ENCODE peak calls at places on chromosomes 6 and 20, in eight cellular contexts. C is thoracic aorta, J is heart left ventricle, W is prostate gland, B is trophoblast cell, M is tibial artery, T is A549, O is heart right ventricle. L is an unnamed sample. For H3K9me3 and H3K4me1, the result is how much of the 10 kb centered on the place peaks cover.

GRCh38 chr6:163438940-163439335 is 24.4 kb downstream of the QKI start:
- DNase-seq in C (no peak), J (peak), W (no peak), B (no peak), M (no peak), T (no peak), O (peak), L (no peak)

GRCh38 chr6:3939964-3940363 is 90.8 kb downstream of the FAM50B start:
- DNase-seq in C (no peak), J (no peak), W (no peak), B (peak), M (no peak), T (no peak), O (no peak), L (no peak)

GRCh38 chr20:25221592-25222460 is 26.1 kb upstream of the PYGB start:
- DNase-seq in C (no peak), J (peak), W (no peak), B (no peak), M (peak), T (no peak), O (peak), L (no peak)

GRCh38 chr6:12280901-12281300 is 9.3 kb upstream of the EDN1 start:
- DNase-seq in C (no peak), J (no peak), W (no peak), B (peak), M (no peak), T (no peak), O (no peak), L (no peak)

GRCh38 chr6:12238191-12238590 is 52.0 kb upstream of the EDN1 start:
- DNase-seq in C (no peak), J (no peak), W (no peak), B (no peak), M (no peak), T (no peak), O (no peak), L (no peak)

GRCh38 chr6:130033999-130034814 is 15.8 kb downstream of the L3MBTL3 start:
- DNase-seq in C (no peak), J (no peak), W (no peak), B (peak), M (no peak), T (no peak), O (no peak), L (no peak)

GRCh38 chr20:13868331-13868730 is 83.5 kb downstream of the NDUFAF5 start:
- DNase-seq in C (no peak), J (no peak), W (no peak), B (no peak), M (peak), T (peak), O (no peak), L (no peak)

GRCh38 chr20:48897298-48898044 is 24.0 kb upstream of the ARFGEF2 start:
- DNase-seq in C (no peak), J (no peak), W (no peak), B (peak), M (peak), T (peak), O (no peak), L (no peak)

GRCh38 chr6:77383026-77383425 is 80.3 kb downstream of the HTR1B start:
- DNase-seq in C (no peak), J (no peak), W (no peak), B (no peak), M (no peak), T (no peak), O (no peak), L (no peak)

GRCh38 chr6:134148566-134148965 is 96.1 kb upstream of the SLC2A12 start:
- DNase-seq in C (no peak), J (no peak), W (no peak), B (no peak), M (no peak), T (no peak), O (no peak), L (no peak)

GRCh38 chr6:73139681-73140080 is 85.6 kb downstream of the KHDC1L start:
- DNase-seq in C (no peak), J (no peak), W (no peak), B (no peak), M (no peak), T (no peak), O (no peak), L (no peak)

GRCh38 chr6:89997456-89998445 is 103.5 kb downstream of the GJA10 start:
- DNase-seq in C (no peak), J (no peak), W (peak), B (no peak), M (peak), T (no peak), O (no peak), L (no peak)

GRCh38 chr6:84623956-84624680 is 140.3 kb downstream of the TBX18 start:
- DNase-seq in C (no peak), J (peak), W (no peak), B (no peak), M (no peak), T (no peak), O (peak), L (no peak)

GRCh38 chr20:33791959-33792597 is 19.1 kb upstream of the CHMP4B start:
- DNase-seq in C (no peak), J (no peak), W (no peak), B (no peak), M (no peak), T (peak), O (peak), L (peak)

GRCh38 chr20:53804920-53805894 is 211.6 kb upstream of the ZNF217 start:
- DNase-seq in C (no peak), J (no peak), W (no peak), B (no peak), M (no peak), T (peak), O (no peak), L (no peak)

GRCh38 chr6:27359231-27359630 is 29.3 kb upstream of the ZNF391 start:
- DNase-seq in C (no peak), J (no peak), W (no peak), B (peak), M (no peak), T (no peak), O (no peak), L (no peak)

GRCh38 chr6:27352850-27353249 is 35.7 kb upstream of the ZNF391 start:
- DNase-seq in C (no peak), J (no peak), W (no peak), B (no peak), M (no peak), T (no peak), O (no peak), L (no peak)

DNA sequence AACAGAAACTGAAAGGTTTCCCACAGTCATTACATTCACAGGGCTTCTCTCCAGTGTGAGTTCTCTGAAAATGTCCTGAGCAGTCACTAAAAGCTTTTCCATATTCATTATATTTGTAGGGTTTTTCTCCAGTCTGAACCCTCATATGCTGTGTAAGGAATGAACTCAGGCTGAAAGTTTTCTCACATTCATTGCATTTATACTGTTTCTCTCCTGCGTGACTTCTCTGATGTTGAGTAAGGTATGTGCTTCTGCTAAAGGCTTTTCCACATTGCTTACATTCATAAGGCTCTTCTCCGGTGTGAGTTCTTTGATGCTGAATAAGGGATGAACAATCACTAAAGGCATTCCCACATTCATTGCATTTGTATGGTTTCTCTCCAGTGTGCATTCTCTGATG is 29.8 kb upstream of the ZNF391 start:
- DNase-seq in C (no peak), J (no peak), W (no peak), B (peak), M (no peak), T (no peak), O (no peak), L (no peak)
- H3K9me3 ChIP-seq in C (under half), J (half or more), W (under half), B (under half), M (under half), T (under half), O (half or more), L (under half)

GRCh38 chr20:59118855-59119254 is 44.8 kb upstream of the ZNF831 start:
- DNase-seq in C (no peak), J (no peak), W (no peak), B (no peak), M (no peak), T (no peak), O (no peak), L (no peak)
- H3K4me1 ChIP-seq in C (under half), J (under half), W (under half), B (under half), M (under half), T (under half), O (under half), L (half or more)

GRCh38 chr6:170093276-170093657 is 197.6 kb downstream of the DLL1 start:
- DNase-seq in C (no peak), J (no peak), W (no peak), B (no peak), M (peak), T (no peak), O (no peak), L (no peak)
- H3K9me3 ChIP-seq in C (under half), J (under half), W (under half), B (under half), M (under half), T (under half), O (under half), L (under half)

DNA sequence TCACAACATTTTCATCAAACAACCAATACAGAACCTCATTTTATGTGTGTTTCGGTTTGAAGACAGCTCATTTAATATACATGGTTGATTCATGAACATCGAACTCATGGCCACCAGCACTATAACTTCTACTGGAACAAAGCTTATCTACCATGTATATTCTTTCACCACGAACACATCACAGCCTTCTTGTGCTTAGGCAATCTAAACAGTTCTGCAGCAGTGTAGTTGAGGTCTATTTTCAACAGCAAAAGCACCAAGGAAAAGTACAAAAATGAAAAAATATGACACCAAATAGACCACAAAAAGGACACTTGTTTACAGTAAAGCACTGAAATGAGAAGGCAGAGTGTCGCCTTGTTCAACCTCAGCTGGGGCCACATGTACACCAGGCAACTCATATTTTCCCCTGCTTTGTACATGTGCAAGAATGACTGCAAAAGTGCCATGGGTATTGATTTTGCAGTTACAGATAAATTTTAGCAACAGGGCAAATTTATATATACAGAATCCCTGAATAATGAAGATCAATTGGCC is 25.8 kb upstream of the KCNK5 start:
- DNase-seq in C (no peak), J (no peak), W (no peak), B (no peak), M (no peak), T (no peak), O (no peak), L (no peak)
- H3K4me1 ChIP-seq in C (under half), J (under half), W (under half), B (under half), M (under half), T (under half), O (under half), L (under half)

GRCh38 chr6:168778201-168778600 is 337.2 kb downstream of the SMOC2 start:
- DNase-seq in C (no peak), J (peak), W (no peak), B (no peak), M (peak), T (no peak), O (peak), L (no peak)

GRCh38 chr6:168774381-168774780 is 333.4 kb downstream of the SMOC2 start:
- DNase-seq in C (no peak), J (no peak), W (no peak), B (no peak), M (no peak), T (no peak), O (no peak), L (no peak)

GRCh38 chr6:168773788-168774187 is 332.8 kb downstream of the SMOC2 start:
- DNase-seq in C (no peak), J (no peak), W (no peak), B (no peak), M (no peak), T (no peak), O (no peak), L (no peak)
- H3K9me3 ChIP-seq in C (under half), J (under half), W (under half), B (under half), M (under half), T (under half), O (under half), L (under half)

GRCh38 chr6:108637963-108638362 is 77.2 kb downstream of the FOXO3 start:
- DNase-seq in C (no peak), J (no peak), W (no peak), B (no peak), M (no peak), T (no peak), O (no peak), L (no peak)
- H3K4me1 ChIP-seq in C (half or more), J (under half), W (under half), B (under half), M (under half), T (under half), O (half or more), L (under half)

GRCh38 chr20:11473971-11474370 is 443.7 kb upstream of the BTBD3 start:
- DNase-seq in C (no peak), J (no peak), W (no peak), B (no peak), M (no peak), T (no peak), O (no peak), L (no peak)
- H3K9me3 ChIP-seq in C (under half), J (under half), W (under half), B (under half), M (under half), T (under half), O (under half), L (under half)

DNA sequence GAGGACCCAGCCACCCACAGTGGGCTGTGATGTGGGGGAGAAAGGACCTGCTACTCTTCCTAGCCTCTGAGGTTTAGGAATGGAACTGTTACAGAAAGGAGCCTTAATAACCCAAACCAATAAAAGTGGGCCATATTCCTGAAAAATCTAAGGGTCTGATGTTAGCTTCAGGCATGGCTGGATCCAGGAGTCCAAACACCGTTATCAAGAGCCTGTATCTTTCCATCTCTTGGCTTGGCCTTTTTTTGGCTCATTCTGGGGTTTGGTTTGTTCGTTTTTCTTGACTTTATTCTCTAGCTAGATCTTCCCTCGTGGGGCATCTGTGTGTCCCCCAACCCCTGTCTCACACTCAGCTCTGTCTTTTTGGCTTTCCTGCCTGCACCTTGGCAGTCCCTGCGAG is 38.7 kb downstream of the CDH4 start:
- DNase-seq in C (no peak), J (no peak), W (no peak), B (no peak), M (no peak), T (no peak), O (no peak), L (no peak)
- H3K4me1 ChIP-seq in C (under half), J (under half), W (under half), B (under half), M (under half), T (under half), O (under half), L (under half)

DNA sequence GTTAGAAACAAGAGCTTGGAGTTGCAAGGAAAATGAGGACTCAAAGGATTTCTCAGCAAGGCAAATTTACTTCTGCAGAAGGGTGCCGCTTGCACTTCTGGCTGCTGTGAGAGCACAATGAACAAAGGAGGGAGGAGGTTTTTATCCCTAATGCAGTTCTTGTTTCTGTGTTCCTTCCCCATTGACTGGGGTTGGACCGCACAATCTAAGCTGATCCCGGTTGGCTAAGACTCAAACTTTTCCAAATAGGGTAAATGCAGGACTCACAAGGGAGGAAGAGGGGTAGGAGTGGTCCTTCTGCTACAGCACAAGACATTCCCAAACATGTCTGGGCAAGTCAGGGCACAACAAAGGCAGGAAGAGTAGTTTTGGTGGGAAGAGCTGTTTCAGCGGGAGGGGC is 249.6 kb upstream of the MOCS1 start:
- DNase-seq in C (no peak), J (no peak), W (no peak), B (no peak), M (no peak), T (no peak), O (no peak), L (no peak)
- H3K9me3 ChIP-seq in C (under half), J (under half), W (under half), B (under half), M (under half), T (under half), O (under half), L (under half)

DNA sequence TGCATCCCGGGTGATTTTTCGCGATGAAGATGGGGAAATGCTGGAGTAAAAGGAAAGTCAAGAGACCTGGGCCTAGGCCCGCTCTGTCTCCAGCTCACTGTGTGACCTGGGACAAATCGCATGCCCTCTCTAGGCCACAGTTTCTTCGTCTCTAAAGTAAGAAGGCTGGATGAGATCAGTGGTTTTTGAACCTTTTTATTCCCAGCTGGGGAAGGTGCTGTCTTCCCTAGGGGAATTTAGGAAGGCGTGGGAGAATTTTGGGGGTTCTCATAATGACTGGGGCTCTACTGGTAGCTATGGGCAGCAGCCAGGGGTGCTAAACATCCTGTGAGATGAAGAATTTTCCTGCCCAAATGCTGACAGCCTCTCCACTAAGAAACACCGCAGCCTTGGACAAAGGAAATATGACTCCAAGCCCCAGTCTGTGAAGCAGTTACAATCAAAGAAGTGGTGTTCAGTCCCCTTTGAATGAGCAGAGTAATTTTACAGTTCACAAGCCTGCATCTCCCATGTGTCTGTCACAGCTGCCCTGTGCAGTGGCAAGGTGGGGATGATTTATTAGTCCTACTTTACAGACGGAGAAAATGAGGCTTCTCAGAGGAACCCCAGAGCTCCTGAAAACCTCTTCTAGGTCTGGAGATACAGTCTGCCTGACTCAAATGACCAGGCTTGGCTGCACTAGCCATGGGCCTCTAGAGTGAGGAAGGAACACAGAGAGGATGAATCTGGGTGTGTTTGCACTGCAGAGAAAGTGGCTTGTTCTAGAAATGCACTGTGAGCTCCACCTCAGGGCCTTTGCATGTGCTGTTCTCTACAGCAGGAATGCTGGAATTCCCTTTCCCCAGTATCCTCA is 57.2 kb downstream of the RAB44 start:
- DNase-seq in C (no peak), J (no peak), W (no peak), B (no peak), M (no peak), T (no peak), O (no peak), L (no peak)
- H3K4me1 ChIP-seq in C (under half), J (under half), W (under half), B (under half), M (under half), T (under half), O (under half), L (under half)